ENCODE peak calls at places on chromosomes 1 and 21, in seven cellular contexts. One of them, this sample, is unnamed.
A peak's percentile ranks its signal among the peaks of the same experiment; 100 is the strongest.

GRCh38 chr1:181486098-181486420 is 2.7 kb downstream of the CACNA1E start:
- DNase-seq in MG63: no peak
- DNase-seq in HuH-7: no peak
- DNase-seq in NCI-H1092: no peak
- DNase-seq in NCI-H1105 treated with DMSO at 0.1 percent for 48 hours: no peak
- DNase-seq in M059J: no peak
- DNase-seq in NCI-H345: no peak
- DNase-seq in this sample: no peak

GRCh38 chr1:66217021-66217420 is 316.9 kb upstream of the SGIP1 start:
- DNase-seq in MG63: no peak
- DNase-seq in HuH-7: no peak
- DNase-seq in NCI-H1092: no peak
- DNase-seq in NCI-H1105 treated with DMSO at 0.1 percent for 48 hours: peak; percentile 23
- DNase-seq in M059J: peak; percentile 81
- DNase-seq in NCI-H345: no peak
- DNase-seq in this sample: no peak

GRCh38 chr1:59375321-59376220 is 78.7 kb downstream of the FGGY start:
- DNase-seq in MG63: peak; percentile 33
- DNase-seq in HuH-7: no peak
- DNase-seq in NCI-H1092: no peak
- DNase-seq in NCI-H1105 treated with DMSO at 0.1 percent for 48 hours: no peak
- DNase-seq in M059J: peak; percentile 100
- DNase-seq in NCI-H345: no peak
- DNase-seq in this sample: no peak

GRCh38 chr21:45724345-45724961 is 80.9 kb downstream of the PCBP3 start:
- DNase-seq in MG63: no peak
- DNase-seq in HuH-7: no peak
- DNase-seq in NCI-H1092: peak; percentile 39
- DNase-seq in NCI-H1105 treated with DMSO at 0.1 percent for 48 hours: no peak
- DNase-seq in M059J: no peak
- DNase-seq in NCI-H345: no peak
- DNase-seq in this sample: no peak

GRCh38 chr1:107782192-107782845 is 182.7 kb downstream of the VAV3 start:
- DNase-seq in MG63: no peak
- DNase-seq in HuH-7: peak; percentile 9
- DNase-seq in NCI-H1092: peak; percentile 37
- DNase-seq in NCI-H1105 treated with DMSO at 0.1 percent for 48 hours: peak; percentile 41
- DNase-seq in M059J: peak; percentile 57
- DNase-seq in NCI-H345: peak; percentile 64
- DNase-seq in this sample: peak; percentile 63

GRCh38 chr1:112955678-112956502 is at the start of gene SLC16A1:
- DNase-seq in MG63: peak; percentile 97
- DNase-seq in HuH-7: peak; percentile 85
- DNase-seq in NCI-H1092: peak; percentile 81
- DNase-seq in NCI-H1105 treated with DMSO at 0.1 percent for 48 hours: peak; percentile 88
- DNase-seq in M059J: peak; percentile 93
- DNase-seq in NCI-H345: peak; percentile 92
- DNase-seq in this sample: peak; percentile 94

GRCh38 chr1:70896224-70896623 is 151.4 kb downstream of the PTGER3 start:
- DNase-seq in MG63: no peak
- DNase-seq in HuH-7: no peak
- DNase-seq in NCI-H1092: no peak
- DNase-seq in NCI-H1105 treated with DMSO at 0.1 percent for 48 hours: no peak
- DNase-seq in M059J: peak; percentile 25
- DNase-seq in NCI-H345: no peak
- DNase-seq in this sample: peak; percentile 39

GRCh38 chr1:24386931-24387330 is 26.7 kb downstream of the STPG1 start:
- DNase-seq in MG63: no peak
- DNase-seq in HuH-7: no peak
- DNase-seq in NCI-H1092: no peak
- DNase-seq in NCI-H1105 treated with DMSO at 0.1 percent for 48 hours: no peak
- DNase-seq in M059J: no peak
- DNase-seq in NCI-H345: no peak
- DNase-seq in this sample: no peak

This sample was measured in NCI-H69.